ENCODE peak calls at places on chromosome 13, in ten cellular contexts. P is memory B cell; O is GM20000; I is CD4-positive, alpha-beta T cell; B is hippocampal formation; F is GM04504; C is AG04450; D is HEK293T; M is NCI-H1048; T is ovary. G is an unnamed sample.

GRCh38 chr13:43132228-43132627 is 108.8 kb downstream of the DNAJC15 start:
- DNase-seq in C (no peak), D (peak), I (no peak), T (no peak), B (no peak), O (peak), F (no peak), M (no peak), P (no peak), G (no peak)

GRCh38 chr13:67119481-67119883 is 110.7 kb downstream of the PCDH9 start:
- DNase-seq in M (no peak), F (peak), O (no peak), I (no peak), B (no peak), T (no peak), D (no peak), C (peak), P (no peak), G (no peak)

GRCh38 chr13:103288114-103288513 is 221.9 kb upstream of the SLC10A2 start:
- DNase-seq in M (no peak), F (no peak), I (no peak), P (no peak), O (no peak), D (no peak), T (no peak), B (no peak), C (no peak), G (no peak)

GRCh38 chr13:59398127-59398526 is 765.6 kb downstream of the DIAPH3 start:
- DNase-seq in C (no peak), B (no peak), F (no peak), M (no peak), O (no peak), I (no peak), P (no peak), D (no peak), T (no peak), G (no peak)

GRCh38 chr13:42969558-42970172 is 22.4 kb downstream of the EPSTI1 start:
- DNase-seq in P (peak), F (no peak), M (no peak), T (peak), B (peak), O (peak), C (no peak), I (peak), D (peak), G (peak)

GRCh38 chr13:109652536-109652935 is 133.8 kb downstream of the IRS2 start:
- DNase-seq in P (no peak), F (no peak), B (no peak), D (no peak), M (no peak), T (no peak), O (no peak), I (no peak), C (no peak), G (no peak)

GRCh38 chr13:110403721-110404120 is 96.6 kb downstream of the COL4A2 start:
- DNase-seq in B (no peak), F (no peak), I (no peak), T (no peak), P (no peak), C (no peak), M (no peak), D (no peak), O (no peak), G (no peak)

GRCh38 chr13:31882794-31883193 is 143.5 kb downstream of the RXFP2 start:
- DNase-seq in F (no peak), D (no peak), I (no peak), M (no peak), O (no peak), B (no peak), C (no peak), T (no peak), P (no peak), G (no peak)

GRCh38 chr13:107392205-107392604 is 823.1 kb downstream of the LIG4 start:
- DNase-seq in T (no peak), C (no peak), I (no peak), P (no peak), M (no peak), D (no peak), O (no peak), F (no peak), B (no peak), G (no peak)

GRCh38 chr13:85974604-85975366 is 175.6 kb upstream of the SLITRK6 start:
- DNase-seq in F (no peak), D (no peak), B (no peak), C (no peak), P (no peak), M (no peak), T (no peak), O (no peak), I (no peak), G (no peak)

GRCh38 chr13:33164331-33164730 is 121.2 kb downstream of the STARD13 start:
- DNase-seq in M (no peak), F (no peak), C (no peak), D (no peak), O (no peak), B (no peak), P (no peak), I (no peak), T (no peak), G (no peak)

GRCh38 chr13:21458457-21458815 is 667 bp downstream of the ZDHHC20 start:
- DNase-seq in B (peak), O (peak), C (no peak), F (no peak), P (peak), T (peak), I (peak), D (peak), M (peak), G (peak)

GRCh38 chr13:64305246-64305645 is 2889.6 kb upstream of the PCDH20 start:
- DNase-seq in F (no peak), I (no peak), B (no peak), T (no peak), D (no peak), M (no peak), P (no peak), C (no peak), O (no peak), G (no peak)

GRCh38 chr13:107582171-107582570 is 633.2 kb downstream of the LIG4 start:
- DNase-seq in T (no peak), I (no peak), B (no peak), D (no peak), P (no peak), F (no peak), M (no peak), O (no peak), C (no peak), G (no peak)

GRCh38 chr13:109729031-109729870 is 57.1 kb downstream of the IRS2 start:
- DNase-seq in B (no peak), C (no peak), M (no peak), O (no peak), F (no peak), T (no peak), D (no peak), P (no peak), I (no peak), G (no peak)

GRCh38 chr13:100588350-100589177 is at the start of gene GGACT:
- DNase-seq in T (peak), O (peak), C (no peak), M (peak), P (peak), I (peak), B (peak), F (peak), D (peak), G (peak)

GRCh38 chr13:109593230-109593629 is 193.2 kb downstream of the IRS2 start:
- DNase-seq in M (no peak), F (no peak), D (no peak), P (no peak), O (no peak), C (no peak), B (no peak), I (no peak), T (no peak), G (no peak)

GRCh38 chr13:60260440-60260839 is 96.7 kb upstream of the DIAPH3 start:
- DNase-seq in B (no peak), C (no peak), I (no peak), D (peak), T (no peak), F (no peak), M (no peak), O (no peak), P (no peak), G (no peak)

GRCh38 chr13:99150575-99151370 is 49.9 kb upstream of the UBAC2 start:
- DNase-seq in I (no peak), T (no peak), O (no peak), P (no peak), B (no peak), F (peak), M (no peak), C (no peak), D (no peak), G (no peak)

GRCh38 chr13:27973291-27973690 is 4.2 kb upstream of the CDX2 start:
- DNase-seq in D (peak), T (no peak), B (no peak), C (no peak), M (no peak), F (no peak), I (no peak), P (no peak), O (no peak), G (no peak)

GRCh38 chr13:70864731-70865130 is 756.5 kb upstream of the KLHL1 start:
- DNase-seq in D (no peak), C (no peak), T (no peak), M (no peak), O (no peak), I (no peak), F (no peak), P (no peak), B (no peak), G (no peak)

GRCh38 chr13:108212901-108213300 is 2.4 kb downstream of the LIG4 start:
- DNase-seq in F (no peak), T (no peak), O (peak), B (no peak), D (no peak), I (no peak), C (no peak), M (no peak), P (no peak), G (no peak)

GRCh38 chr13:39515231-39515630 is 87.8 kb downstream of the LHFPL6 start:
- DNase-seq in D (no peak), C (no peak), I (no peak), P (no peak), B (no peak), F (no peak), M (no peak), T (no peak), O (no peak), G (no peak)

GRCh38 chr13:83532809-83533208 is 349.5 kb downstream of the SLITRK1 start:
- DNase-seq in B (no peak), M (no peak), O (no peak), P (no peak), C (no peak), T (no peak), F (no peak), I (no peak), D (no peak), G (no peak)

GRCh38 chr13:40158218-40158617 is 502.8 kb downstream of the COG6 start:
- DNase-seq in P (no peak), O (no peak), I (no peak), B (no peak), D (no peak), C (no peak), T (no peak), F (no peak), M (no peak), G (no peak)

GRCh38 chr13:111541752-111542529 is 221.5 kb downstream of the TEX29 start:
- DNase-seq in P (no peak), T (no peak), O (no peak), B (no peak), D (no peak), F (no peak), M (no peak), C (no peak), I (no peak), G (no peak)

GRCh38 chr13:30829145-30829544 is 76.9 kb upstream of the MEDAG start:
- DNase-seq in C (no peak), M (no peak), P (no peak), F (no peak), D (no peak), B (no peak), I (no peak), O (no peak), T (no peak), G (no peak)

GRCh38 chr13:112446347-112446861 is 70.2 kb downstream of the SPACA7 start:
- DNase-seq in M (no peak), D (no peak), B (no peak), T (no peak), O (no peak), I (no peak), C (no peak), F (no peak), P (no peak), G (no peak)

GRCh38 chr13:37179646-37180045 is 74.2 kb upstream of the CSNK1A1L start:
- DNase-seq in F (no peak), T (no peak), D (no peak), C (no peak), I (no peak), O (no peak), P (no peak), B (no peak), M (no peak), G (no peak)

GRCh38 chr13:96141032-96141431 is 51.1 kb downstream of the HS6ST3 start:
- DNase-seq in O (no peak), P (no peak), B (no peak), M (no peak), D (no peak), F (peak), T (no peak), I (no peak), C (no peak), G (no peak)

GRCh38 chr13:25168800-25169199 is 3.3 kb downstream of the AMER2 start:
- DNase-seq in C (no peak), T (no peak), B (no peak), D (no peak), I (no peak), O (no peak), M (no peak), P (no peak), F (no peak), G (no peak)

GRCh38 chr13:112152846-112153245 is 85.9 kb downstream of the SOX1 start:
- DNase-seq in O (no peak), B (no peak), I (no peak), T (no peak), F (no peak), P (no peak), C (no peak), M (no peak), D (no peak), G (no peak)

GRCh38 chr13:76885203-76886004 is 801 bp downstream of the KCTD12 start:
- DNase-seq in F (peak), B (peak), D (peak), O (peak), C (no peak), T (peak), P (peak), I (peak), M (no peak), G (peak)

GRCh38 chr13:94656766-94657165 is 55.1 kb downstream of the GPR180 start:
- DNase-seq in F (peak), M (no peak), T (no peak), I (no peak), C (peak), P (no peak), D (no peak), O (peak), B (no peak), G (no peak)

GRCh38 chr13:106484084-106484754 is 51.2 kb downstream of the EFNB2 start:
- DNase-seq in I (no peak), M (no peak), C (no peak), T (no peak), P (no peak), O (no peak), D (no peak), B (no peak), F (no peak), G (no peak)